ENCODE peak calls at places on chromosomes 3 and 15, in six cellular contexts. A is psoas muscle, K is tibial artery, D is omental fat pad, Y is AG09319, C is ovary. I is an unnamed sample.

GRCh38 chr3:131717493-131717892 is 214.7 kb upstream of the MRPL3 start:
- DNase-seq in A (no peak), K (no peak), D (no peak), Y (no peak), C (no peak), I (no peak)

GRCh38 chr3:60555704-60556340 is 695.4 kb downstream of the FHIT start:
- DNase-seq in A (no peak), K (no peak), D (no peak), Y (no peak), C (no peak), I (no peak)

GRCh38 chr15:95469601-95470000 is 860.9 kb upstream of the NR2F2 start:
- DNase-seq in A (no peak), K (no peak), D (no peak), Y (no peak), C (no peak), I (no peak)

GRCh38 chr3:4670352-4670751 is 177.2 kb downstream of the ITPR1 start:
- DNase-seq in A (no peak), K (no peak), D (no peak), Y (no peak), C (no peak), I (no peak)

GRCh38 chr3:169575381-169575780 is 88.1 kb downstream of the MECOM start:
- DNase-seq in A (no peak), K (no peak), D (no peak), Y (no peak), C (no peak), I (no peak)

GRCh38 chr3:172152869-172153268 is 113.5 kb downstream of the FNDC3B start:
- DNase-seq in A (no peak), K (no peak), D (no peak), Y (no peak), C (no peak), I (no peak)

GRCh38 chr15:97955040-97955439 is 5.5 kb upstream of the ARRDC4 start:
- DNase-seq in A (no peak), K (no peak), D (no peak), Y (no peak), C (no peak), I (no peak)

GRCh38 chr15:78364233-78364632 is 24.1 kb downstream of the CRABP1 start:
- DNase-seq in A (no peak), K (no peak), D (no peak), Y (no peak), C (no peak), I (no peak)

GRCh38 chr3:19596408-19596807 is 337.6 kb downstream of the EFHB start:
- DNase-seq in A (no peak), K (no peak), D (no peak), Y (no peak), C (no peak), I (no peak)

GRCh38 chr15:43493687-43494472 is 924 bp upstream of the TP53BP1 start:
- DNase-seq in A (no peak), K (no peak), D (no peak), Y (no peak), C (no peak), I (no peak)

GRCh38 chr3:190321789-190322603 is at the start of gene CLDN1:
- DNase-seq in A (peak), K (peak), D (peak), Y (peak), C (peak), I (peak)

GRCh38 chr15:50138391-50138790 is 19.4 kb upstream of the ATP8B4 start:
- DNase-seq in A (no peak), K (no peak), D (no peak), Y (no peak), C (no peak), I (no peak)

GRCh38 chr3:181614878-181615277 is 96.8 kb upstream of the SOX2 start:
- DNase-seq in A (no peak), K (no peak), D (no peak), Y (no peak), C (no peak), I (no peak)

GRCh38 chr3:159191454-159191853 is 389.6 kb downstream of the MFSD1 start:
- DNase-seq in A (no peak), K (no peak), D (no peak), Y (no peak), C (no peak), I (no peak)

GRCh38 chr3:28057548-28057947 is 183.9 kb upstream of the CMC1 start:
- DNase-seq in A (no peak), K (no peak), D (no peak), Y (no peak), C (no peak), I (no peak)

GRCh38 chr15:29936353-29937049 is 114.2 kb upstream of the TJP1 start:
- DNase-seq in A (no peak), K (no peak), D (no peak), Y (no peak), C (no peak), I (no peak)

GRCh38 chr15:29934251-29934650 is 112.0 kb upstream of the TJP1 start:
- DNase-seq in A (no peak), K (no peak), D (no peak), Y (no peak), C (no peak), I (no peak)

GRCh38 chr15:29937956-29938355 is 115.7 kb upstream of the TJP1 start:
- DNase-seq in A (no peak), K (no peak), D (no peak), Y (no peak), C (no peak), I (no peak)

GRCh38 chr15:29933043-29933442 is 110.8 kb upstream of the TJP1 start:
- DNase-seq in A (no peak), K (no peak), D (no peak), Y (no peak), C (no peak), I (no peak)

DNA sequence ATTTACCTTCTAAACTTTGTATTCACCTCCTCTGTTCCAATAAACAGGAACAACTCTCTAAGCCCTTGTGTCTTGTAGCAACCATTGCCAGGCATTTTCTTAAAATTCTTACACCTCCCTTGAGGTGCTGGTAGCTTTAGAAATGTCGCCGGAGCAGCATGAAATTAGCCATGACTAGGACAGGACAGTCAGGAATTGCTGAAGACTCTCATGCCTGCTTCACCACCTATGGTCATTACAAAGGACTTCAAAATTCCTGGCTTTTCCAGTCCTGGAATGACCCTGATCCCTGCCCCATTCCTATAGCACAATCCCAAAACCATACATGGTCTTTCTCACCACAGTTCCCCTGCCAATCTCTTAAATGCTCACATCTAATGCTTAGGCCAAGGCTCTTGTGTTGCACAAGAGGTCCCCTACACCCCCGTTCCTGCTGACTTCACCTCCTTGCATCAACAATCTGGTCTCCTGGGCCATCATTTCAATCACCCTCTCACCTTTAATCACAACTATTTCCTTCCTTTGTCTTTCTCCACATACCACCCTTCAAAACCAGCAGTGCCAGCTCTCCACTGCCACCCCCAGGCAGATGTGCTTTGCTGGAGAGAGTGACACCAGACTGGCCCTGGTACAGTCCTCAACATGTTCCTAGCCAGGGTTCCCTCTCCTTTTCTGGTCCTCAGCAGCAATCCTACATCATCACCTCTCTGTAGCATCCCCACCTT is 113.2 kb upstream of the TJP1 start:
- DNase-seq in A (no peak), K (no peak), D (no peak), Y (no peak), C (no peak), I (no peak)
- TF ChIP-seq CTCF in A (no peak), K (no peak), D (no peak), Y (no peak), C (no peak), I (no peak)

DNA sequence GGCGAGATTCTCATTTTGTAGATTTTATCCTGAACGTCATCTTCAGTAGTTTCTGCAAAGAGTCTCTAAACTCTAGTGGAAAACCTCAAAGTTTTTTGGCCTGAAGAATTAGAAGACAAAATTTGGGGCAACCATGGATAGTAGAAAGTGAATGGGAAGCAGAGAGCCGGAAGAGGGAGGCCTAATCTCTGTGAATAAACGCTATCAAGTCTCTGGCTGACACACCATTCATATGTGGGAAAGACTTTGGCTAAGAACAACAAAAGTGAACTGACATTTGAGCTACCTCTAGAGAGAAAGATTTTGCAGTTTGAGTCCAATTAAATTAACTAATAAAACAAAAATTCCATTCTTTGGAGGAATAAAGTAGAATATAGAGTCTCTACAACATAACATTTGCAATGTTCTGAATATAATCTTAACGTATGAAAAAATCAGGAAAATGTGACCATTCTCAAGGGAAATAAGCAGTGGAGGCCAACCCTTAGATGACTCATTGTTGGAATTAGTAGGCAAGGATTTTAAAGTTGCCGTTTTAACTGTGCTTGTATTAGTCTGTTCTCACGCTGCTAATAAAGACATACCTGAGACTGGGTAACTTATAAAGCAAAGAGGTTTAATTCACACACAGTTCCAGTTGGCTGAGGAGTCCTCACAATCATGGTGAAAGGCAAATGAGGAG is 184.6 kb downstream of the C3orf38 start:
- DNase-seq in A (no peak), K (no peak), D (no peak), Y (no peak), C (no peak), I (no peak)
- TF ChIP-seq CTCF in A (no peak), K (no peak), D (no peak), Y (no peak), C (no peak), I (no peak)

GRCh38 chr3:66392966-66393485 is 107.8 kb downstream of the LRIG1 start:
- DNase-seq in A (no peak), K (no peak), D (no peak), Y (no peak), C (no peak), I (no peak)
- TF ChIP-seq CTCF in A (no peak), K (no peak), D (no peak), Y (no peak), C (no peak), I (no peak)

DNA sequence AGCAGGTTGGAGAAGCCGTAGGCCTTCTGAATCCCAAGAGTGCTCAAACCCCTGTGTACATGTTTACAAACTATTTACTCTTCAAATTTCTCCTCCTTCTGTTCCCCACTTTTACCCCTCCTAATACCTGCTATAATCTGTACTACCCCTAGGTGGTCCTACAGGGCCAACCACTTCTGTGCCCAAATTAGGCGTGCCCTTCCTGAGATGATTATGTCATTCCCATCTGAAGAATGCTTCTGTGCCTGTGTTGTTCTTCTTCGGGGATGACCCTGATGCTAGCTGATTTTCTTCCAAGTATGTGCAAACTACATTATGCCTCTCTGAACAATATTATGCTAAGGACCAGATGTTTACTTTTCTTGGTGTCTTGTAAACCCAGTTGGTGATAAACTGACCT is 20.5 kb downstream of the RBP2 start:
- DNase-seq in A (no peak), K (no peak), D (no peak), Y (no peak), C (no peak), I (no peak)
- TF ChIP-seq CTCF in A (no peak), K (no peak), D (no peak), Y (no peak), C (no peak), I (peak)

GRCh38 chr3:170982733-170983132 is 43.8 kb downstream of the SLC2A2 start:
- DNase-seq in A (no peak), K (no peak), D (no peak), Y (no peak), C (no peak), I (no peak)

GRCh38 chr3:170978335-170978745 is 48.2 kb downstream of the SLC2A2 start:
- DNase-seq in A (no peak), K (no peak), D (no peak), Y (no peak), C (no peak), I (no peak)

GRCh38 chr3:170976190-170976519 is 50.4 kb downstream of the SLC2A2 start:
- DNase-seq in A (no peak), K (no peak), D (no peak), Y (no peak), C (no peak), I (no peak)

GRCh38 chr3:170977911-170978310 is 48.6 kb downstream of the SLC2A2 start:
- DNase-seq in A (no peak), K (no peak), D (no peak), Y (no peak), C (no peak), I (no peak)

DNA sequence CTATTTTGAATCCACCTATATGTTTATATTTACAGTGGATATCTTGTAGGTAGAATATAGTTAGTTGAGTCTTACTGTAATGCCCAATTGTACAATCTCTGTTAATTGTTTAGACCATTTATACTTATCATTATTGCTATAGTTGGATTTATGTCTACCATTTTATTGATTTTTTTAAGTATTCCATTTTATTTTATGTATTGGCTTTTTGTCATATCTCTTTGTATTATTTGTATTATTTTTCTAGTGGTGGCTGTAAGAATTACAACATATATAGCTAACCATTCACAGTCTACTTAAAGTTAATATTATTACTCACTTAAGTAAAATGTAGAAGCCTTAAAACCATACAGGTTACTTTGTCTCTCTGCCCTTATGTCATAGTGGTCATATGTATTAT is 46.1 kb downstream of the SLC2A2 start:
- DNase-seq in A (no peak), K (no peak), D (no peak), Y (no peak), C (no peak), I (no peak)
- TF ChIP-seq CTCF in A (no peak), K (no peak), D (no peak), Y (no peak), C (no peak), I (peak)

GRCh38 chr3:51710631-51711351 is 3.9 kb downstream of the GRM2 start:
- DNase-seq in A (no peak), K (no peak), D (no peak), Y (no peak), C (peak), I (no peak)
- TF ChIP-seq CTCF in A (no peak), K (no peak), D (no peak), Y (no peak), C (no peak), I (no peak)

GRCh38 chr3:150217691-150218090 is 190.4 kb upstream of the TSC22D2 start:
- DNase-seq in A (no peak), K (no peak), D (no peak), Y (no peak), C (no peak), I (no peak)

GRCh38 chr3:150215616-150216015 is 192.5 kb upstream of the TSC22D2 start:
- DNase-seq in A (no peak), K (no peak), D (no peak), Y (no peak), C (no peak), I (no peak)

GRCh38 chr3:150216041-150216811 is 191.9 kb upstream of the TSC22D2 start:
- DNase-seq in A (peak), K (peak), D (no peak), Y (peak), C (peak), I (no peak)

GRCh38 chr3:150218236-150218635 is 189.9 kb upstream of the TSC22D2 start:
- DNase-seq in A (no peak), K (no peak), D (no peak), Y (no peak), C (no peak), I (no peak)

DNA sequence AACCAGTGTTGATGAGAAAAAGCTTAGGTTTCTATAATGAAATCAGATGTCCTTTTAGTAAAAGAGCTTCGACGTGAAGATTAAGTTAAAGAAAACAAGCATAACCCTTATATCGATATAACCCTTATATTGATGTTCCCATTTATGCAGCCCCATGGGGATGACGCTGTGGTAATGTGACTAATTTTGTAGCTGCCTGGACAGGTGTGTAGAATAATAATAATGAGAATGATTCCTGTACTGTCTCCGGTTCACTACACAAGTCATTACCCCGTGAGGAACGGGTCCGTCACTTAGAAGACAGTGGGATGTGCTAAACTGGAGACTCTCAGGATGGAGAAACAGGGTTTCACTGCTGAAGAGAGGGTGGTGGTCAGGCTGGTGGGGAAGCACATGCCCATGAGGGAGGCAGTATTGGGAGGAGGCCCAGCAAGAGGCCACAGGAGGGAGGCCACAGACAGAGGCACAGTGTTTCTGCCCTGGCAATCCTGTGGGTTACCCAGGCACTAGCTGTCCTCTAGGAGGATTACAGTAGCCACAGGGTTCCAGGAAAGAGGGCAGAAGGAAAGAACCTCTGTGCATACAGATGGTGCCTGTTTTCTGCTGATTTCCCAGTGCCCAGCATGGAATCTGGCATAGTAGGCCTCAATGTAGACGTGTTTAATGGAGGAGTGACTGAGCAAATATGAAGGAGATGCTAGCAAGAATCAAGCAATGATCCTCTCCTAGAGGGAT is 191.1 kb upstream of the TSC22D2 start:
- DNase-seq in A (no peak), K (no peak), D (no peak), Y (no peak), C (no peak), I (no peak)
- TF ChIP-seq CTCF in A (no peak), K (no peak), D (no peak), Y (no peak), C (no peak), I (no peak)

DNA sequence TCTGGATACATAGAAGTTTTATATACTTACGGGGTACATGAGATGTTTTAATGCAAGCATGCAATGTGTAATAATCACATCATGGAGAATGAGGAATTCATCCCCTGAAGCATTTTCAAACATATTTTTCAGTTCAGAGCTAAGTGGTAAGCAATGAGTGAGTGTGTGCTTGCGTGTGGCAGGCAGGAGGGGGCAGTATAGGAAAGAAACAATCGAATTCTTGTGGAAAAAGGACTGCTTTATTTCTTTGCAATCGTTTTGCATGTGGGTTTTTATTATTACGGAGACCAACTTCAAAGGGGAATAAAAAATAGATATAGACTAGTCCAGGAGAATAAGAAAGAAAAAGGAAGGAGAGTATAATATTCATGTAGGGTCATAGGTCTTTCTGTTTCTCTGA is 271.6 kb downstream of the CHL1 start:
- DNase-seq in A (no peak), K (no peak), D (no peak), Y (no peak), C (no peak), I (no peak)
- TF ChIP-seq CTCF in A (peak), K (peak), D (no peak), Y (no peak), C (no peak), I (peak)

GRCh38 chr3:189320511-189320910 is 148.7 kb downstream of the TPRG1 start:
- DNase-seq in A (no peak), K (no peak), D (no peak), Y (no peak), C (no peak), I (no peak)
- TF ChIP-seq CTCF in A (no peak), K (no peak), D (no peak), Y (no peak), C (no peak), I (no peak)

GRCh38 chr15:85010472-85011209 is 29.0 kb downstream of the PDE8A start:
- DNase-seq in A (no peak), K (no peak), D (no peak), Y (peak), C (no peak), I (no peak)
- TF ChIP-seq CTCF in A (peak), K (no peak), D (no peak), Y (peak), C (no peak), I (peak)